ENCODE peak calls at places on chromosomes 3 and 15, in four cellular contexts. J is IMR-90, Z is uterus, E is HCT116. X is an unnamed sample.

GRCh38 chr15:71651750-71652186 is 158.6 kb upstream of the NR2E3 start:
- DNase-seq in J (peak; percentile 86), Z (no peak), E (peak; percentile 39), X (peak; percentile 62)

GRCh38 chr3:180870008-180870733 is 42.3 kb upstream of the FXR1 start:
- DNase-seq in J (no peak), Z (peak; percentile 36), E (no peak), X (no peak)

GRCh38 chr3:101828289-101828688 is 21.0 kb upstream of the NFKBIZ start:
- DNase-seq in J (no peak), Z (no peak), E (no peak), X (no peak)

GRCh38 chr3:178719036-178719635 is 182.9 kb downstream of the KCNMB2 start:
- DNase-seq in J (no peak), Z (no peak), E (no peak), X (no peak)

GRCh38 chr3:39216176-39216790 is 23.9 kb upstream of the XIRP1 start:
- DNase-seq in J (no peak), Z (no peak), E (no peak), X (no peak)

GRCh38 chr3:195891431-195892104 is 16.8 kb downstream of the TNK2 start:
- DNase-seq in J (no peak), Z (no peak), E (no peak), X (no peak)

GRCh38 chr3:58250093-58250707 is 12.6 kb downstream of the ABHD6 start:
- DNase-seq in J (no peak), Z (no peak), E (no peak), X (no peak)

GRCh38 chr3:44355634-44356033 is 17.1 kb downstream of the TCAIM start:
- DNase-seq in J (peak; percentile 91), Z (no peak), E (no peak), X (peak; percentile 50)

GRCh38 chr3:69011331-69011730 is 2.2 kb downstream of the EOGT start:
- DNase-seq in J (peak; percentile 54), Z (no peak), E (no peak), X (no peak)

GRCh38 chr3:177498037-177498857 is 301.0 kb upstream of the TBL1XR1 start:
- DNase-seq in J (peak; percentile 52), Z (no peak), E (no peak), X (peak; percentile 74)

GRCh38 chr3:155360281-155360680 is 66.8 kb upstream of the STRIT1 start:
- DNase-seq in J (no peak), Z (no peak), E (no peak), X (no peak)

GRCh38 chr15:41975679-41976078 is 3.3 kb upstream of the EHD4 start:
- DNase-seq in J (no peak), Z (no peak), E (no peak), X (no peak)

GRCh38 chr3:43733459-43734384 is 43.0 kb downstream of the ABHD5 start:
- DNase-seq in J (peak; percentile 51), Z (no peak), E (no peak), X (no peak)

GRCh38 chr3:72725229-72725628 is 123.0 kb downstream of the SHQ1 start:
- DNase-seq in J (no peak), Z (no peak), E (no peak), X (no peak)

GRCh38 chr3:194003128-194004057 is 132.6 kb upstream of the HES1 start:
- DNase-seq in J (peak; percentile 87), Z (peak; percentile 92), E (peak; percentile 71), X (peak; percentile 92)

DNA sequence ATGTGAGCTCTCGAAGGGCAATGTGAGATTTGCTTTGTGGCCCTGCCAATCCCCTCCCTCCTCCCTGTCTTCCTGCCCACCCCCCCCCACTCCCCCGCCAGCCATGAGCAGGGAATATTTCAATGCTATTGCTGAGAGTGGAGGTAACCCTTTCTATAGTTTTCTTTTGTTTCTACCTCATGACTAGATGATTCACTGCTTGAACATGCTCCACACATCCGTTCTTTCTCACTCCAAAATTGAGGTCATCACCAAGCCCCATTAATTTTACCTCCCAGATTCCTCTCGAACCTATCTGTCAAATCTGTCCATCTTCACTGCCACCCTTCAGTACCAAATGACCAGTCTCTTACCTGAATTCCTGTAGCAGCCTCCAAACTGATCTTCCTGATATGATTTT is 12.2 kb downstream of the ZNF774 start:
- DNase-seq in J (peak; percentile 56), Z (no peak), E (no peak), X (peak; percentile 89)
- H3K27ac ChIP-seq in J (no peak overlapping the region), Z (peak overlapping the region; percentile 92), E (no peak overlapping the region), X (peak overlapping the region; percentile 94)

GRCh38 chr3:184117649-184118048 is 17.5 kb upstream of the EIF2B5 start:
- DNase-seq in J (no peak), Z (no peak), E (no peak), X (no peak)
- TF ChIP-seq CTCF in J (no peak), Z (no peak), E (peak; percentile 15), X (no peak)

DNA sequence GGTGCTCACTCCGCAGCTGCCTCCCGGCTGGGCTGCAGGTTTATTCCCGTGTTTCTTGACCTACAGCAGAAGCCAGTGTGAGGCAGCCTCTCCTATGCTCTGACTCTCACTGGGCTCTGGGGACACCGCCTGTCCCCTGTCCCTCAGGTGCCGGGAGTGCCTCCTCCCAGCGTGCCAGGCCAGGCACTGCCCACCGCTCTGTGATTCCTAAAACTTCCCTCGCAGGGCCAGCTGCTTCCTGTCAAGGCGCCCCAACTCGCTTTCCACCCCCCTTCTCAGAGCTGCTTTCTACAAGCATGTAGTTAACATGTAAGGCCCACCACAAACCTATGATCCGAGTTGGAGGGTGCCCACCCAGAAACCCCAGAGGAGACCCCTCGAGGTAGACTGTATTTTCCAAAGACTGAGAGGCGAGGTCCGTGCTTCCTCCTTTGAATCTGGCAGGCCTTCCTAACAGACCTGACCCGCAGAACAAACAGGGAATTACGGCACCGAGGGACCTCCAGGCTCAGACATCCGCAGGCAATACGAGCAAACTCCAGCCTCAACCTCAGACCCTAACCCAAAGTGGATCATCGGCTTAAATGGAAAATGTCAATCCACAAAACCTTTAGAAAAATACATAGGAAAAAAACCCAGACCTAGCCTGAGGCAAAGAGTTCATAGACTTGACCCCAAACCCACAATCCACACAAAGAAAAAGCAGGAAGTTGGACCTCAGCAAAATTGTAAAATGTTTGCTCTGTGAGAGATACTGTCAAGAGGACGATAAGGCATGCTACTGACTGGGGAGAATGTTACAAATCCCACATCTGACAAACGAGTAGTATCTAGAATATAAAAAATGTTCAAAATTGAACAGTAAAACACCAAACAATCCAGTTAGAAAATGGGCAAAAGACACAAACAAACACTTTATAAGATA is 121.3 kb upstream of the IQSEC1 start:
- DNase-seq in J (no peak), Z (no peak), E (no peak), X (no peak)
- H3K27ac ChIP-seq in J (no peak overlapping the region), Z (no peak overlapping the region), E (no peak overlapping the region), X (no peak overlapping the region)

GRCh38 chr15:60477991-60478632 is 830 bp downstream of the ICE2 start:
- DNase-seq in J (peak; percentile 49), Z (no peak), E (no peak), X (no peak)

GRCh38 chr15:60479711-60480110 is 769 bp upstream of the ICE2 start:
- DNase-seq in J (no peak), Z (no peak), E (no peak), X (no peak)

GRCh38 chr15:60479361-60479684 is 381 bp upstream of the ICE2 start:
- DNase-seq in J (no peak), Z (no peak), E (no peak), X (no peak)

GRCh38 chr15:60480149-60480548 is 1.2 kb upstream of the ICE2 start:
- DNase-seq in J (no peak), Z (no peak), E (no peak), X (no peak)

GRCh38 chr15:60478633-60479360 is at the start of gene ICE2:
- DNase-seq in J (peak; percentile 94), Z (peak; percentile 94), E (peak; percentile 81), X (peak; percentile 94)
- TF ChIP-seq CTCF in J (peak; percentile 10), Z (peak; percentile 36), E (no peak), X (no peak)

X was measured in RWPE1.